ENCODE peak calls at places on chromosome 4, in eight cellular contexts. One of them, this sample, is unnamed.

GRCh38 chr4:1305261-1305711 is 15.6 kb downstream of the MAEA start:
- DNase-seq in tibial nerve: no peak
- DNase-seq in breast epithelium: no peak
- DNase-seq in heart right ventricle: no peak
- DNase-seq in A549: no peak
- DNase-seq in right atrium auricular region: no peak
- DNase-seq in colonic mucosa: no peak
- DNase-seq in AG04449: no peak
- DNase-seq in this sample: no peak

GRCh38 chr4:125104616-125105015 is 210.1 kb upstream of the FAT4 start:
- DNase-seq in tibial nerve: no peak
- DNase-seq in breast epithelium: no peak
- DNase-seq in heart right ventricle: no peak
- DNase-seq in A549: no peak
- DNase-seq in right atrium auricular region: no peak
- DNase-seq in colonic mucosa: no peak
- DNase-seq in AG04449: no peak
- DNase-seq in this sample: no peak

GRCh38 chr4:94595880-94596483 is 144.2 kb downstream of the PDLIM5 start:
- DNase-seq in tibial nerve: no peak
- DNase-seq in breast epithelium: no peak
- DNase-seq in heart right ventricle: no peak
- DNase-seq in A549: peak
- DNase-seq in right atrium auricular region: no peak
- DNase-seq in colonic mucosa: no peak
- DNase-seq in AG04449: no peak
- DNase-seq in this sample: no peak

GRCh38 chr4:52659722-52660261 is 691 bp upstream of the USP46 start:
- DNase-seq in tibial nerve: peak
- DNase-seq in breast epithelium: peak
- DNase-seq in heart right ventricle: peak
- DNase-seq in A549: peak
- DNase-seq in right atrium auricular region: peak
- DNase-seq in colonic mucosa: peak
- DNase-seq in AG04449: no peak
- DNase-seq in this sample: peak

GRCh38 chr4:140952709-140953108 is 180.6 kb downstream of the RNF150 start:
- DNase-seq in tibial nerve: no peak
- DNase-seq in breast epithelium: no peak
- DNase-seq in heart right ventricle: no peak
- DNase-seq in A549: no peak
- DNase-seq in right atrium auricular region: no peak
- DNase-seq in colonic mucosa: no peak
- DNase-seq in AG04449: no peak
- DNase-seq in this sample: no peak

GRCh38 chr4:24141836-24142235 is 252.0 kb upstream of the PPARGC1A start:
- DNase-seq in tibial nerve: no peak
- DNase-seq in breast epithelium: no peak
- DNase-seq in heart right ventricle: no peak
- DNase-seq in A549: no peak
- DNase-seq in right atrium auricular region: no peak
- DNase-seq in colonic mucosa: no peak
- DNase-seq in AG04449: no peak
- DNase-seq in this sample: no peak

GRCh38 chr4:174037049-174037448 is 246.4 kb downstream of the FBXO8 start:
- DNase-seq in tibial nerve: no peak
- DNase-seq in breast epithelium: no peak
- DNase-seq in heart right ventricle: no peak
- DNase-seq in A549: no peak
- DNase-seq in right atrium auricular region: no peak
- DNase-seq in colonic mucosa: no peak
- DNase-seq in AG04449: no peak
- DNase-seq in this sample: no peak

GRCh38 chr4:72358483-72358882 is 210.5 kb downstream of the ADAMTS3 start:
- DNase-seq in tibial nerve: no peak
- DNase-seq in breast epithelium: no peak
- DNase-seq in heart right ventricle: no peak
- DNase-seq in A549: no peak
- DNase-seq in right atrium auricular region: no peak
- DNase-seq in colonic mucosa: no peak
- DNase-seq in AG04449: no peak
- DNase-seq in this sample: no peak

GRCh38 chr4:1622956-1623355 is 61.2 kb downstream of the FAM53A start:
- DNase-seq in tibial nerve: no peak
- DNase-seq in breast epithelium: no peak
- DNase-seq in heart right ventricle: no peak
- DNase-seq in A549: no peak
- DNase-seq in right atrium auricular region: no peak
- DNase-seq in colonic mucosa: no peak
- DNase-seq in AG04449: no peak
- DNase-seq in this sample: no peak

GRCh38 chr4:36651253-36651652 is 369.8 kb downstream of the DTHD1 start:
- DNase-seq in tibial nerve: no peak
- DNase-seq in breast epithelium: no peak
- DNase-seq in heart right ventricle: no peak
- DNase-seq in A549: no peak
- DNase-seq in right atrium auricular region: no peak
- DNase-seq in colonic mucosa: no peak
- DNase-seq in AG04449: no peak
- DNase-seq in this sample: no peak

GRCh38 chr4:105241456-105241855 is 94.8 kb downstream of the TET2 start:
- DNase-seq in tibial nerve: no peak
- DNase-seq in breast epithelium: no peak
- DNase-seq in heart right ventricle: peak
- DNase-seq in A549: no peak
- DNase-seq in right atrium auricular region: no peak
- DNase-seq in colonic mucosa: no peak
- DNase-seq in AG04449: no peak
- DNase-seq in this sample: peak

GRCh38 chr4:186765673-186766546 is 42.3 kb upstream of the FAT1 start:
- DNase-seq in tibial nerve: no peak
- DNase-seq in breast epithelium: no peak
- DNase-seq in heart right ventricle: no peak
- DNase-seq in A549: peak
- DNase-seq in right atrium auricular region: no peak
- DNase-seq in colonic mucosa: peak
- DNase-seq in AG04449: no peak
- DNase-seq in this sample: no peak

GRCh38 chr4:186767794-186768193 is 44.1 kb upstream of the FAT1 start:
- DNase-seq in tibial nerve: no peak
- DNase-seq in breast epithelium: no peak
- DNase-seq in heart right ventricle: no peak
- DNase-seq in A549: no peak
- DNase-seq in right atrium auricular region: no peak
- DNase-seq in colonic mucosa: no peak
- DNase-seq in AG04449: no peak
- DNase-seq in this sample: no peak

GRCh38 chr4:186762865-186763264 is 39.2 kb upstream of the FAT1 start:
- DNase-seq in tibial nerve: no peak
- DNase-seq in breast epithelium: no peak
- DNase-seq in heart right ventricle: no peak
- DNase-seq in A549: no peak
- DNase-seq in right atrium auricular region: no peak
- DNase-seq in colonic mucosa: no peak
- DNase-seq in AG04449: no peak
- DNase-seq in this sample: no peak

GRCh38 chr4:186764457-186764856 is 40.8 kb upstream of the FAT1 start:
- DNase-seq in tibial nerve: no peak
- DNase-seq in breast epithelium: no peak
- DNase-seq in heart right ventricle: no peak
- DNase-seq in A549: no peak
- DNase-seq in right atrium auricular region: no peak
- DNase-seq in colonic mucosa: no peak
- DNase-seq in AG04449: no peak
- DNase-seq in this sample: no peak

DNA sequence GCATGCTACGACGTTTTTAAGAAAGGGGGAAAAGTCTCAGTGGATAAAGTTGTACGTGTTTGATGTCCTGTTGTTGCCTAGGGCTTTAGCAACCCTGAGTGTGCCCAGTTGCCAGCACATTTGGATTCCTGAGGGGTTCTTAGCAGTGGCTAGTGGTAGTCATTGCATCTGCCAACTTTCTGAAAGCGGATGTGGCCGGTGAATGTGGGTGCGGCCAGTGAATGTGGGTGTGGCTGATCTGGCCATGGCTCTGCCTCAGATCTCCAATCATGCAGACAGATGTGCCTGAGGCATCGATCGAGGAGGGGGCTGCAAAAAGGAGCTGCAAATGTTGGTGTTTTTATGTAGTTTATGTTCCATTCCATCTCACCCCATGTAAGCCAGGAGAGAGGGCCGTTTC is 41.5 kb upstream of the FAT1 start:
- DNase-seq in tibial nerve: peak
- DNase-seq in breast epithelium: no peak
- DNase-seq in heart right ventricle: no peak
- DNase-seq in A549: peak
- DNase-seq in right atrium auricular region: no peak
- DNase-seq in colonic mucosa: peak
- DNase-seq in AG04449: no peak
- DNase-seq in this sample: no peak
- H3K4me3 ChIP-seq in tibial nerve: no peak
- H3K4me3 ChIP-seq in breast epithelium: peak
- H3K4me3 ChIP-seq in heart right ventricle: no peak
- H3K4me3 ChIP-seq in A549: no peak
- H3K4me3 ChIP-seq in right atrium auricular region: no peak
- H3K4me3 ChIP-seq in colonic mucosa: no peak
- H3K4me3 ChIP-seq in AG04449: no peak
- H3K4me3 ChIP-seq in this sample: no peak

DNA sequence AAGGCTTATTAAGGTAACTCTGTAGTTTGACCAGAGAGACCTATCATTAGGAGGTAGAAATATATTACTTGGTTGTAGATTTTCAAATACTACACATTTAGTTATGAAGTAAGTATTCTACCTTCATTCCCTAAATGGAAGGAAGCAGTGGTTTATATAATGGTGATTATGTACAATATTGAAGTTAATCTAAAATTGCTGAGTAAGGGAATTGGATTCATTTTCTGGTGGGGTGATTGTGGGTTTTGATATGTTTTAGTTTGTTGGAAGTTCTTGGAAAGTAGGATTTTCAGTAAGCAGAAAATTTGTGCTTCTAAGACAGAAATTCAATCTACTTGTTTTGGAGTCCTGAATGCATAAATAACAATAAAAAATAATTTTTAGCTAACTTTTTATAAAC is 1830.9 kb upstream of the ADGRL3 start:
- DNase-seq in tibial nerve: no peak
- DNase-seq in breast epithelium: no peak
- DNase-seq in heart right ventricle: no peak
- DNase-seq in A549: no peak
- DNase-seq in right atrium auricular region: no peak
- DNase-seq in colonic mucosa: no peak
- DNase-seq in AG04449: no peak
- DNase-seq in this sample: no peak
- TF ChIP-seq CTCF in tibial nerve: no peak
- TF ChIP-seq CTCF in breast epithelium: no peak
- TF ChIP-seq CTCF in heart right ventricle: no peak
- TF ChIP-seq CTCF in A549: no peak
- TF ChIP-seq CTCF in right atrium auricular region: no peak
- TF ChIP-seq CTCF in colonic mucosa: no peak
- TF ChIP-seq CTCF in AG04449: no peak
- TF ChIP-seq CTCF in this sample: no peak

GRCh38 chr4:87058272-87059073 is 123.7 kb downstream of the AFF1 start:
- DNase-seq in tibial nerve: no peak
- DNase-seq in breast epithelium: no peak
- DNase-seq in heart right ventricle: no peak
- DNase-seq in A549: peak
- DNase-seq in right atrium auricular region: no peak
- DNase-seq in colonic mucosa: no peak
- DNase-seq in AG04449: no peak
- DNase-seq in this sample: no peak
- H3K4me3 ChIP-seq in tibial nerve: no peak
- H3K4me3 ChIP-seq in breast epithelium: no peak
- H3K4me3 ChIP-seq in heart right ventricle: no peak
- H3K4me3 ChIP-seq in A549: no peak
- H3K4me3 ChIP-seq in right atrium auricular region: no peak
- H3K4me3 ChIP-seq in colonic mucosa: no peak
- H3K4me3 ChIP-seq in AG04449: no peak
- H3K4me3 ChIP-seq in this sample: no peak

GRCh38 chr4:112058433-112058832 is 86.8 kb upstream of the FAM241A start:
- DNase-seq in tibial nerve: no peak
- DNase-seq in breast epithelium: no peak
- DNase-seq in heart right ventricle: no peak
- DNase-seq in A549: no peak
- DNase-seq in right atrium auricular region: no peak
- DNase-seq in colonic mucosa: no peak
- DNase-seq in AG04449: no peak
- DNase-seq in this sample: no peak
- TF ChIP-seq CTCF in tibial nerve: no peak
- TF ChIP-seq CTCF in breast epithelium: no peak
- TF ChIP-seq CTCF in heart right ventricle: no peak
- TF ChIP-seq CTCF in A549: no peak
- TF ChIP-seq CTCF in right atrium auricular region: no peak
- TF ChIP-seq CTCF in colonic mucosa: no peak
- TF ChIP-seq CTCF in AG04449: no peak
- TF ChIP-seq CTCF in this sample: no peak

GRCh38 chr4:171940656-171941055 is 127.5 kb downstream of the GALNTL6 start:
- DNase-seq in tibial nerve: no peak
- DNase-seq in breast epithelium: no peak
- DNase-seq in heart right ventricle: no peak
- DNase-seq in A549: no peak
- DNase-seq in right atrium auricular region: no peak
- DNase-seq in colonic mucosa: no peak
- DNase-seq in AG04449: no peak
- DNase-seq in this sample: no peak
- H3K4me3 ChIP-seq in tibial nerve: no peak
- H3K4me3 ChIP-seq in breast epithelium: no peak
- H3K4me3 ChIP-seq in heart right ventricle: no peak
- H3K4me3 ChIP-seq in A549: no peak
- H3K4me3 ChIP-seq in right atrium auricular region: no peak
- H3K4me3 ChIP-seq in colonic mucosa: no peak
- H3K4me3 ChIP-seq in AG04449: no peak
- H3K4me3 ChIP-seq in this sample: no peak

DNA sequence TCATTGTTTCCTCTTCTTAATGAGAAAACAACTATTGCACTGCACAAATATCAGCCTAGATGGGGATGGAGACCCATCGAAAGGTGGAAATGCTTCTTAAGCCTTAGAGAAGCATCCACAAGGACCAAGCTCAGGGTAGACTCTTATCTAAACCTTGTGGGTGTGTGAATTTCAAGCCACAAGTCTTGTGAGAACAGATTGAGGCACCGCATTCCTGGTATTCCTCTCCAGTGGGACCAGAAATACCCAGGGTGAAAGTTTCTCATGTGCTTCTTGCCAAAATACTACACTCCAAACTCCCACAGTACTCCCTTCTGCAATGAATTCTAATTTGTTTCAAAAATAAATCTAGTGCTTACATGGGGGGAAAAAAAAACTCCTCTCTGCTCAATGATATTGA is 375.6 kb downstream of the PDGFC start:
- DNase-seq in tibial nerve: no peak
- DNase-seq in breast epithelium: no peak
- DNase-seq in heart right ventricle: no peak
- DNase-seq in A549: no peak
- DNase-seq in right atrium auricular region: no peak
- DNase-seq in colonic mucosa: no peak
- DNase-seq in AG04449: no peak
- DNase-seq in this sample: no peak
- TF ChIP-seq CTCF in tibial nerve: no peak
- TF ChIP-seq CTCF in breast epithelium: no peak
- TF ChIP-seq CTCF in heart right ventricle: no peak
- TF ChIP-seq CTCF in A549: no peak
- TF ChIP-seq CTCF in right atrium auricular region: no peak
- TF ChIP-seq CTCF in colonic mucosa: no peak
- TF ChIP-seq CTCF in AG04449: no peak
- TF ChIP-seq CTCF in this sample: no peak

This sample was measured in thoracic aorta.